ENCODE peak calls at places on chromosome 16, in five cellular contexts. P is mucosa of descending colon, L is ovary, H is GM10248, S is epithelial cell of esophagus. I is an unnamed sample.

GRCh38 chr16:53805113-53805512 is 101.2 kb downstream of the FTO start:
- DNase-seq in P (no peak), L (no peak), H (no peak), S (peak; percentile 37), I (no peak)

GRCh38 chr16:48126801-48127644 is 28.8 kb downstream of the ABCC12 start:
- DNase-seq in P (no peak), L (no peak), H (no peak), S (peak; percentile 90), I (no peak)

GRCh38 chr16:57062329-57062728 is 30.1 kb upstream of the CPNE2 start:
- DNase-seq in P (no peak), L (no peak), H (no peak), S (no peak), I (no peak)

GRCh38 chr16:70156207-70156978 is 17.2 kb upstream of the CLEC18C start:
- DNase-seq in P (no peak), L (peak; percentile 32), H (peak; percentile 18), S (no peak), I (no peak)

GRCh38 chr16:58464047-58464915 is 35.7 kb upstream of the NDRG4 start:
- DNase-seq in P (no peak), L (no peak), H (no peak), S (no peak), I (no peak)

GRCh38 chr16:68719993-68720489 is 17.1 kb upstream of the CDH1 start:
- DNase-seq in P (no peak), L (no peak), H (peak; percentile 83), S (no peak), I (peak; percentile 62)

GRCh38 chr16:81836279-81837054 is 57.4 kb downstream of the PLCG2 start:
- DNase-seq in P (no peak), L (no peak), H (peak; percentile 67), S (no peak), I (peak; percentile 70)

GRCh38 chr16:50251375-50252081 is 14.8 kb upstream of the ADCY7 start:
- DNase-seq in P (no peak), L (no peak), H (no peak), S (peak; percentile 54), I (no peak)

GRCh38 chr16:57504001-57504400 is 17.7 kb upstream of the DOK4 start:
- DNase-seq in P (no peak), L (no peak), H (no peak), S (no peak), I (no peak)

GRCh38 chr16:59412275-59412841 is 678.2 kb upstream of the GOT2 start:
- DNase-seq in P (no peak), L (no peak), H (no peak), S (peak; percentile 46), I (no peak)

GRCh38 chr16:58467915-58468314 is 32.0 kb upstream of the NDRG4 start:
- DNase-seq in P (no peak), L (no peak), H (no peak), S (no peak), I (no peak)

GRCh38 chr16:31129568-31130335 is 5.8 kb downstream of the PRSS8 start:
- DNase-seq in P (peak; percentile 70), L (peak; percentile 89), H (no peak), S (no peak), I (no peak)

GRCh38 chr16:48535831-48536599 is 74.0 kb downstream of the N4BP1 start:
- DNase-seq in P (no peak), L (peak; percentile 76), H (peak; percentile 79), S (peak; percentile 76), I (peak; percentile 78)

GRCh38 chr16:68401871-68402747 is 46.2 kb downstream of the SMPD3 start:
- DNase-seq in P (peak; percentile 5), L (no peak), H (no peak), S (peak; percentile 42), I (no peak)

GRCh38 chr16:69017036-69017783 is 88.2 kb upstream of the HAS3 start:
- DNase-seq in P (no peak), L (no peak), H (no peak), S (peak; percentile 71), I (no peak)

GRCh38 chr16:8923199-8923598 is 40.5 kb downstream of the USP7 start:
- DNase-seq in P (no peak), L (no peak), H (no peak), S (no peak), I (no peak)

GRCh38 chr16:53080345-53081031 is 25.7 kb downstream of the CHD9 start:
- DNase-seq in P (no peak), L (peak; percentile 69), H (no peak), S (peak; percentile 98), I (no peak)

GRCh38 chr16:30096862-30097563 is 1.0 kb upstream of the YPEL3 start:
- DNase-seq in P (no peak), L (no peak), H (no peak), S (no peak), I (no peak)

GRCh38 chr16:59573528-59574271 is 839.6 kb upstream of the GOT2 start:
- DNase-seq in P (no peak), L (no peak), H (no peak), S (peak; percentile 55), I (no peak)

GRCh38 chr16:72987480-72987901 is 60.4 kb downstream of the ZFHX3 start:
- DNase-seq in P (no peak), L (no peak), H (no peak), S (peak; percentile 84), I (no peak)

GRCh38 chr16:10405386-10405939 is 19.6 kb downstream of the ATF7IP2 start:
- DNase-seq in P (no peak), L (no peak), H (no peak), S (no peak), I (no peak)

GRCh38 chr16:50627419-50627818 is 53.7 kb downstream of the SNX20 start:
- DNase-seq in P (no peak), L (peak; percentile 85), H (peak; percentile 59), S (peak; percentile 25), I (no peak)

GRCh38 chr16:22139008-22139407 is 23.3 kb upstream of the SDR42E2 start:
- DNase-seq in P (no peak), L (no peak), H (no peak), S (peak; percentile 65), I (no peak)

GRCh38 chr16:56812884-56813283 is 52.1 kb upstream of the SLC12A3 start:
- DNase-seq in P (no peak), L (no peak), H (no peak), S (peak; percentile 80), I (no peak)

GRCh38 chr16:14249291-14250032 is 178.3 kb downstream of the MRTFB start:
- DNase-seq in P (no peak), L (peak; percentile 47), H (peak; percentile 51), S (peak; percentile 46), I (no peak)

GRCh38 chr16:86556576-86556975 is 1.5 kb upstream of the MTHFSD start:
- DNase-seq in P (no peak), L (no peak), H (no peak), S (no peak), I (no peak)

GRCh38 chr16:86555763-86556130 is 712 bp upstream of the MTHFSD start:
- DNase-seq in P (no peak), L (no peak), H (no peak), S (no peak), I (no peak)

GRCh38 chr16:86554599-86554916 is 477 bp downstream of the MTHFSD start:
- DNase-seq in P (no peak), L (no peak), H (no peak), S (no peak), I (no peak)

GRCh38 chr16:86553356-86553755 is 1.7 kb downstream of the MTHFSD start:
- DNase-seq in P (no peak), L (no peak), H (no peak), S (no peak), I (no peak)

GRCh38 chr16:86554917-86555762 is at the start of gene MTHFSD:
- DNase-seq in P (peak; percentile 98), L (peak; percentile 98), H (peak; percentile 99), S (peak; percentile 92), I (peak; percentile 92)
- TF ChIP-seq CTCF in P (no peak), L (no peak), H (no peak), S (no peak), I (no peak)

GRCh38 chr16:576823-577201 is 7.0 kb downstream of the PIGQ start:
- DNase-seq in P (no peak), L (no peak), H (no peak), S (no peak), I (no peak)
- TF ChIP-seq CTCF in P (no peak), L (no peak), H (peak; percentile 35), S (no peak), I (no peak)

DNA sequence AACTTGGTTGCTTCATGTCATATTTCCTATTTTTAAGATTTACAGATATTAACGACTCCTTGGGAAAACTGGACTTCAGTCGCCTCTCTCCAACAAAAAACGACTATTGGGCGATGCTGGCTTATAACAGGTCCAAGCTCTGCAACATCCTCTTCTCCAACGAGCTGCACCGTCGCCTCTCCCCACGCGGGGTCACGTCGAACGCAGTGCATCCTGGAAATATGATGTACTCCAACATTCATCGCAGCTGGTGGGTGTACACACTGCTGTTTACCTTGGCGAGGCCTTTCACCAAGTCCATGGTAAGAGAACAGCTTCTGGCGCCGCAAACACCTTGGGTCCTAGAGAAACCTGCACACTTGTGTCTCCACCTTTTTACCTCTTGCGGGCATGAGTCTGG is 333.0 kb downstream of the WWOX start:
- DNase-seq in P (no peak), L (no peak), H (no peak), S (no peak), I (peak; percentile 3)
- TF ChIP-seq CTCF in P (no peak), L (no peak), H (no peak), S (no peak), I (no peak)

DNA sequence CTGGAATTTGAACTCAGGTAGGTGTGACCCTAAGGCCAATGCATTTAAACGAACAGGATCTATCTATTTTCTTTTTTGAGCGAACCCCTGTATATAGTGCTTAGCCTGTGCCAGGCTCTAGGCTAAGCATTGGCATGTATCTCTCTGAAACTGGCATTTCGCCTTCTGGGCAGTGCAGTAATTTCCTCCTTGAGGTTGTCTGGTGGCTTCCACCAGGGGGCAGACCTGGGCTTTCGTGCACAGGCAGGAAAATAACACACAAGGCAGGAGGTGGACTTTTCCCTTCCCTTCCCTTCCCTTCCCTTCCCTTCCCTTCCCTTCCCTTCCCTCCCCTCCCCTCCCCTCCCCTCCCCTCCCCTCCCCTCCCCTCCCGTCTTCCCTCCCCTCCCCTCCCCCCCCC is 34.4 kb upstream of the PRKCB start:
- DNase-seq in P (peak; percentile 90), L (peak; percentile 54), H (peak; percentile 71), S (peak; percentile 66), I (peak; percentile 18)
- TF ChIP-seq CTCF in P (peak; percentile 52), L (no peak), H (peak; percentile 95), S (peak; percentile 76), I (peak; percentile 81)

DNA sequence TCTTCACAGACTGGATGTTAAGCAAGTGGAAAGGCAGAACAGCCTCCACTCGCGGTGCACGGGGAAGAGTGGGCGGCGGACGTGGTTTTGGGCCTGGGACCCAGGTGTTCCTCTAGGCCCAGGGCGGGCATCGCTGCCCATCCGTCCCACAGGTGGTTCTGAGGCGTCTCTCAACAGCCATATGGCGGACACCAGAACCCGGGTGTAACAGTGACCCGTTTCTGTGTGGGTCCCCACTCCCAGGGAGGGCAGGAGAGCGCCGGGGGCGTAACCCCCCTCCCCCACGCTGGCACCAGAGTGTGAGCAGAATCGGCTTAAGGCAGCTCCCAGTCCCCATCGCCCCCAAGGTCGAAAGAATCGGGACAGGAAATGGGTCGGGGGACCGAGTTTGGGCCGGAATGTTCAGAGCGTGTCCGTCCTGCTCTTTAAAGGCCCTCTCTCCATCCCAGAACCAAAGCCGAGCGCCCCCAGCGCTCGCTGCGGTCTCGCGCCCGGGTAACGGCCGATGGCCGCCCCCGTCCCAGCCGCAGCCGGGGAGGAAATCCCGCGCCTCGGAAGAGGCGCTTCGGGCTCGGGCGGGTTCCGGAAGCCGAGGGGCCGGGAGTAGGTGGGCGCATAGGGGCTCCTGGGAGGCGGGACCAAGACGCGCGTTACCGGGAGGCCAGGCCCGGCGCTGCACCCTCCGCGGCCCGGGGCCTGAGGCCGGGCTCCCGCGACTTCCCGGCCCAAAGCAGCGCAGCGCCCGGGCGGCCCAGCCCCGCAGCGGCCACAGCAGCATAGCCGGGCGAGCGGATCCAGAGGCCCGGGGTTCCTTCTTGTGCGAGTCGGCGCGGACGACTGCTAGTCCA is at the start of gene TK2:
- DNase-seq in P (peak; percentile 84), L (peak; percentile 86), H (peak; percentile 81), S (peak; percentile 74), I (peak; percentile 73)
- TF ChIP-seq CTCF in P (no peak), L (peak; percentile 20), H (peak; percentile 34), S (no peak), I (peak; percentile 40)

I was measured in GM06990.